ENCODE peak calls at places on chromosomes 16 and 17, in five cellular contexts. One of them, this sample, is unnamed.

GRCh38 chr16:11389631-11390565 is 44.6 kb downstream of the RMI2 start:
- DNase-seq in mesothelial cell of epicardium: no peak
- DNase-seq in stimulated activated CD4-positive, alpha-beta T cell treated with anti-CD3 and anti-CD28 coated beads, Interleukin-2, amount 100 ng/mL, for 48 hours: no peak
- DNase-seq in thyroid gland: no peak
- DNase-seq in HuH-7: no peak
- DNase-seq in this sample: no peak

GRCh38 chr16:19338335-19338734 is 52.8 kb downstream of the CLEC19A start:
- DNase-seq in mesothelial cell of epicardium: no peak
- DNase-seq in stimulated activated CD4-positive, alpha-beta T cell treated with anti-CD3 and anti-CD28 coated beads, Interleukin-2, amount 100 ng/mL, for 48 hours: no peak
- DNase-seq in thyroid gland: no peak
- DNase-seq in HuH-7: no peak
- DNase-seq in this sample: no peak

GRCh38 chr17:68198931-68199836 is 48.7 kb upstream of the AMZ2 start:
- DNase-seq in mesothelial cell of epicardium: no peak
- DNase-seq in stimulated activated CD4-positive, alpha-beta T cell treated with anti-CD3 and anti-CD28 coated beads, Interleukin-2, amount 100 ng/mL, for 48 hours: no peak
- DNase-seq in thyroid gland: peak
- DNase-seq in HuH-7: no peak
- DNase-seq in this sample: no peak

GRCh38 chr17:83189673-83190385 is 110.4 kb downstream of the METRNL start:
- DNase-seq in mesothelial cell of epicardium: no peak
- DNase-seq in stimulated activated CD4-positive, alpha-beta T cell treated with anti-CD3 and anti-CD28 coated beads, Interleukin-2, amount 100 ng/mL, for 48 hours: no peak
- DNase-seq in thyroid gland: peak
- DNase-seq in HuH-7: no peak
- DNase-seq in this sample: peak

GRCh38 chr16:81394966-81395655 is 49.5 kb upstream of the CMIP start:
- DNase-seq in mesothelial cell of epicardium: no peak
- DNase-seq in stimulated activated CD4-positive, alpha-beta T cell treated with anti-CD3 and anti-CD28 coated beads, Interleukin-2, amount 100 ng/mL, for 48 hours: no peak
- DNase-seq in thyroid gland: no peak
- DNase-seq in HuH-7: no peak
- DNase-seq in this sample: no peak

GRCh38 chr16:4059969-4060368 is 56.3 kb downstream of the ADCY9 start:
- DNase-seq in mesothelial cell of epicardium: no peak
- DNase-seq in stimulated activated CD4-positive, alpha-beta T cell treated with anti-CD3 and anti-CD28 coated beads, Interleukin-2, amount 100 ng/mL, for 48 hours: no peak
- DNase-seq in thyroid gland: peak
- DNase-seq in HuH-7: no peak
- DNase-seq in this sample: no peak

GRCh38 chr17:35449371-35449931 is 885 bp upstream of the SLFN13 start:
- DNase-seq in mesothelial cell of epicardium: no peak
- DNase-seq in stimulated activated CD4-positive, alpha-beta T cell treated with anti-CD3 and anti-CD28 coated beads, Interleukin-2, amount 100 ng/mL, for 48 hours: no peak
- DNase-seq in thyroid gland: peak
- DNase-seq in HuH-7: no peak
- DNase-seq in this sample: no peak

GRCh38 chr16:21628772-21629171 is 23.6 kb downstream of the IGSF6 start:
- DNase-seq in mesothelial cell of epicardium: no peak
- DNase-seq in stimulated activated CD4-positive, alpha-beta T cell treated with anti-CD3 and anti-CD28 coated beads, Interleukin-2, amount 100 ng/mL, for 48 hours: no peak
- DNase-seq in thyroid gland: no peak
- DNase-seq in HuH-7: no peak
- DNase-seq in this sample: no peak

GRCh38 chr16:56019274-56019673 is 144.1 kb upstream of the CES5A start:
- DNase-seq in mesothelial cell of epicardium: no peak
- DNase-seq in stimulated activated CD4-positive, alpha-beta T cell treated with anti-CD3 and anti-CD28 coated beads, Interleukin-2, amount 100 ng/mL, for 48 hours: no peak
- DNase-seq in thyroid gland: no peak
- DNase-seq in HuH-7: no peak
- DNase-seq in this sample: no peak

GRCh38 chr16:23434380-23434779 is 18.6 kb downstream of the COG7 start:
- DNase-seq in mesothelial cell of epicardium: no peak
- DNase-seq in stimulated activated CD4-positive, alpha-beta T cell treated with anti-CD3 and anti-CD28 coated beads, Interleukin-2, amount 100 ng/mL, for 48 hours: peak
- DNase-seq in thyroid gland: peak
- DNase-seq in HuH-7: peak
- DNase-seq in this sample: peak